ENCODE peak calls at places on chromosomes 3 and 15, in five cellular contexts. One of them, this sample, is unnamed.

GRCh38 chr3:34863485-34863884 is 775.8 kb upstream of the ARPP21 start:
- DNase-seq in HEK293T: no peak
- DNase-seq in H1: no peak
- DNase-seq in HepG2: no peak
- DNase-seq in GM12878: no peak
- DNase-seq in this sample: no peak

GRCh38 chr15:55937040-55937439 is 56.4 kb downstream of the NEDD4 start:
- DNase-seq in HEK293T: no peak
- DNase-seq in H1: no peak
- DNase-seq in HepG2: no peak
- DNase-seq in GM12878: no peak
- DNase-seq in this sample: no peak

GRCh38 chr3:115999598-115999997 is 376.3 kb downstream of the GAP43 start:
- DNase-seq in HEK293T: no peak
- DNase-seq in H1: no peak
- DNase-seq in HepG2: no peak
- DNase-seq in GM12878: no peak
- DNase-seq in this sample: no peak

GRCh38 chr15:57445872-57446271 is 69.6 kb downstream of the CGNL1 start:
- DNase-seq in HEK293T: no peak
- DNase-seq in H1: no peak
- DNase-seq in HepG2: no peak
- DNase-seq in GM12878: no peak
- DNase-seq in this sample: no peak

GRCh38 chr3:44478606-44479094 is 1.2 kb upstream of the ZNF445 start:
- DNase-seq in HEK293T: no peak
- DNase-seq in H1: no peak
- DNase-seq in HepG2: peak
- DNase-seq in GM12878: no peak
- DNase-seq in this sample: no peak

GRCh38 chr15:39581501-39582285 is 814 bp downstream of the THBS1 start:
- DNase-seq in HEK293T: peak
- DNase-seq in H1: no peak
- DNase-seq in HepG2: peak
- DNase-seq in GM12878: no peak
- DNase-seq in this sample: no peak

GRCh38 chr15:72538931-72539330 is 64.8 kb downstream of the ARIH1 start:
- DNase-seq in HEK293T: no peak
- DNase-seq in H1: no peak
- DNase-seq in HepG2: no peak
- DNase-seq in GM12878: no peak
- DNase-seq in this sample: no peak

GRCh38 chr3:112925560-112925959 is 49.3 kb downstream of the CD200R1 start:
- DNase-seq in HEK293T: no peak
- DNase-seq in H1: no peak
- DNase-seq in HepG2: no peak
- DNase-seq in GM12878: no peak
- DNase-seq in this sample: no peak

GRCh38 chr3:111260878-111261277 is 189.3 kb downstream of the NECTIN3 start:
- DNase-seq in HEK293T: no peak
- DNase-seq in H1: no peak
- DNase-seq in HepG2: no peak
- DNase-seq in GM12878: no peak
- DNase-seq in this sample: no peak

GRCh38 chr3:72100062-72100511 is 315.1 kb upstream of the PROK2 start:
- DNase-seq in HEK293T: no peak
- DNase-seq in H1: peak
- DNase-seq in HepG2: no peak
- DNase-seq in GM12878: no peak
- DNase-seq in this sample: no peak

GRCh38 chr3:128492353-128493220 is at the start of gene GATA2:
- DNase-seq in HEK293T: no peak
- DNase-seq in H1: peak
- DNase-seq in HepG2: no peak
- DNase-seq in GM12878: no peak
- DNase-seq in this sample: no peak

GRCh38 chr3:124260206-124260915 is 268.4 kb upstream of the ROPN1 start:
- DNase-seq in HEK293T: no peak
- DNase-seq in H1: no peak
- DNase-seq in HepG2: no peak
- DNase-seq in GM12878: no peak
- DNase-seq in this sample: no peak

GRCh38 chr3:61414456-61414855 is 146.9 kb upstream of the PTPRG start:
- DNase-seq in HEK293T: no peak
- DNase-seq in H1: no peak
- DNase-seq in HepG2: no peak
- DNase-seq in GM12878: no peak
- DNase-seq in this sample: no peak

GRCh38 chr3:188446014-188446413 is 292.1 kb downstream of the LPP start:
- DNase-seq in HEK293T: no peak
- DNase-seq in H1: no peak
- DNase-seq in HepG2: no peak
- DNase-seq in GM12878: peak
- DNase-seq in this sample: no peak

GRCh38 chr3:33355611-33356010 is 78.4 kb downstream of the FBXL2 start:
- DNase-seq in HEK293T: peak
- DNase-seq in H1: no peak
- DNase-seq in HepG2: no peak
- DNase-seq in GM12878: no peak
- DNase-seq in this sample: no peak

GRCh38 chr3:1527780-1528179 is 435.0 kb downstream of the CNTN6 start:
- DNase-seq in HEK293T: no peak
- DNase-seq in H1: no peak
- DNase-seq in HepG2: no peak
- DNase-seq in GM12878: no peak
- DNase-seq in this sample: no peak

GRCh38 chr3:153628591-153628990 is 466.6 kb downstream of the RAP2B start:
- DNase-seq in HEK293T: no peak
- DNase-seq in H1: no peak
- DNase-seq in HepG2: no peak
- DNase-seq in GM12878: peak
- DNase-seq in this sample: no peak

GRCh38 chr3:123315271-123315595 is 113.5 kb downstream of the SEC22A start:
- DNase-seq in HEK293T: no peak
- DNase-seq in H1: peak
- DNase-seq in HepG2: no peak
- DNase-seq in GM12878: no peak
- DNase-seq in this sample: no peak

GRCh38 chr3:132289311-132289710 is 27.9 kb upstream of the ACP3 start:
- DNase-seq in HEK293T: no peak
- DNase-seq in H1: no peak
- DNase-seq in HepG2: no peak
- DNase-seq in GM12878: no peak
- DNase-seq in this sample: no peak

GRCh38 chr3:95815828-95816227 is 998.6 kb upstream of the EPHA6 start:
- DNase-seq in HEK293T: no peak
- DNase-seq in H1: no peak
- DNase-seq in HepG2: no peak
- DNase-seq in GM12878: no peak
- DNase-seq in this sample: no peak

GRCh38 chr3:64224826-64225606 is at the start of gene PRICKLE2:
- DNase-seq in HEK293T: peak
- DNase-seq in H1: no peak
- DNase-seq in HepG2: no peak
- DNase-seq in GM12878: peak
- DNase-seq in this sample: peak

GRCh38 chr3:140204271-140204984 is 269.4 kb downstream of the CLSTN2 start:
- DNase-seq in HEK293T: no peak
- DNase-seq in H1: peak
- DNase-seq in HepG2: no peak
- DNase-seq in GM12878: no peak
- DNase-seq in this sample: peak

GRCh38 chr3:59235221-59236012 is 185.6 kb upstream of the CFAP20DC start:
- DNase-seq in HEK293T: no peak
- DNase-seq in H1: no peak
- DNase-seq in HepG2: no peak
- DNase-seq in GM12878: peak
- DNase-seq in this sample: no peak

GRCh38 chr3:4006288-4006687 is 207.1 kb downstream of the LRRN1 start:
- DNase-seq in HEK293T: no peak
- DNase-seq in H1: no peak
- DNase-seq in HepG2: no peak
- DNase-seq in GM12878: no peak
- DNase-seq in this sample: no peak

GRCh38 chr15:70722266-70723123 is 40.9 kb downstream of the UACA start:
- DNase-seq in HEK293T: no peak
- DNase-seq in H1: no peak
- DNase-seq in HepG2: peak
- DNase-seq in GM12878: no peak
- DNase-seq in this sample: peak

GRCh38 chr15:51780636-51781035 is 29.2 kb downstream of the TMOD2 start:
- DNase-seq in HEK293T: no peak
- DNase-seq in H1: no peak
- DNase-seq in HepG2: no peak
- DNase-seq in GM12878: no peak
- DNase-seq in this sample: no peak

GRCh38 chr3:58013099-58013498 is 4.9 kb downstream of the FLNB start:
- DNase-seq in HEK293T: no peak
- DNase-seq in H1: no peak
- DNase-seq in HepG2: no peak
- DNase-seq in GM12878: no peak
- DNase-seq in this sample: no peak

GRCh38 chr15:97977734-97978133 is 17.2 kb downstream of the ARRDC4 start:
- DNase-seq in HEK293T: no peak
- DNase-seq in H1: no peak
- DNase-seq in HepG2: no peak
- DNase-seq in GM12878: no peak
- DNase-seq in this sample: no peak

DNA sequence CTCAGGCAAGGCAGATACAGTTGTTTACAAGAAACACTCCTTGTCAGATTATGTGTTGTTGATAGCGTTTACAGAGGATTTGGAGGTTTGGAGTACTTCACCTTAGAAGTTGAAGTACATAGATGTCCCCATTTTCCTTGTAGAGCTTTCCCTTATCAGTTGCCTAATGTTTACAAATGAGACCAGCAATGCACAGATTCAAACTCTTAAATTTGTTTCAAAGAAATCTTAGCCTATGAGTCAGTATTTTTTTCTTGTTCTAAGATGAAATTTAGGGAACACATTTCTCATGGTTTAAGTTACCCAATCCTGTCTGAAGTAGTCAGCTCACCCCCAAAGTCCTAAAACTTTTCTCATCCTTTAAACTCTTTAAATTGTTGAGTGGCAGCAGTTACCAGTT is 6.3 kb upstream of the EIF5A2 start:
- DNase-seq in HEK293T: no peak
- DNase-seq in H1: no peak
- DNase-seq in HepG2: no peak
- DNase-seq in GM12878: no peak
- DNase-seq in this sample: no peak
- TF ChIP-seq SUZ12 in HEK293T: no peak
- TF ChIP-seq SUZ12 in H1: no peak
- TF ChIP-seq SUZ12 in HepG2: no peak
- TF ChIP-seq SUZ12 in GM12878: no peak
- TF ChIP-seq SUZ12 in this sample: no peak

GRCh38 chr3:134149286-134149685 is 101.4 kb downstream of the RYK start:
- DNase-seq in HEK293T: no peak
- DNase-seq in H1: no peak
- DNase-seq in HepG2: no peak
- DNase-seq in GM12878: no peak
- DNase-seq in this sample: no peak
- TF ChIP-seq SUZ12 in HEK293T: no peak
- TF ChIP-seq SUZ12 in H1: no peak
- TF ChIP-seq SUZ12 in HepG2: no peak
- TF ChIP-seq SUZ12 in GM12878: no peak
- TF ChIP-seq SUZ12 in this sample: no peak

GRCh38 chr3:12691733-12692132 is 27.8 kb upstream of the RAF1 start:
- DNase-seq in HEK293T: no peak
- DNase-seq in H1: no peak
- DNase-seq in HepG2: no peak
- DNase-seq in GM12878: no peak
- DNase-seq in this sample: no peak
- TF ChIP-seq SUZ12 in HEK293T: no peak
- TF ChIP-seq SUZ12 in H1: no peak
- TF ChIP-seq SUZ12 in HepG2: no peak
- TF ChIP-seq SUZ12 in GM12878: no peak
- TF ChIP-seq SUZ12 in this sample: no peak

GRCh38 chr3:177928156-177928555 is 608.1 kb upstream of the KCNMB2 start:
- DNase-seq in HEK293T: no peak
- DNase-seq in H1: no peak
- DNase-seq in HepG2: no peak
- DNase-seq in GM12878: no peak
- DNase-seq in this sample: no peak
- TF ChIP-seq SUZ12 in HEK293T: no peak
- TF ChIP-seq SUZ12 in H1: no peak
- TF ChIP-seq SUZ12 in HepG2: no peak
- TF ChIP-seq SUZ12 in GM12878: no peak
- TF ChIP-seq SUZ12 in this sample: no peak

GRCh38 chr15:22944651-22945050 is 35.5 kb downstream of the CYFIP1 start:
- DNase-seq in HEK293T: no peak
- DNase-seq in H1: no peak
- DNase-seq in HepG2: no peak
- DNase-seq in GM12878: no peak
- DNase-seq in this sample: no peak
- TF ChIP-seq SUZ12 in HEK293T: no peak
- TF ChIP-seq SUZ12 in H1: no peak
- TF ChIP-seq SUZ12 in HepG2: no peak
- TF ChIP-seq SUZ12 in GM12878: no peak
- TF ChIP-seq SUZ12 in this sample: no peak